ENCODE peak calls at places on chromosomes 5 and 9, in ten cellular contexts. One of them, this sample, is unnamed.

GRCh38 chr5:177507165-177507564 is 2.5 kb downstream of the DOK3 start:
- DNase-seq in COLO829: no peak
- DNase-seq in activated CD8-positive, alpha-beta T cell treated with anti-CD3 and anti-CD28 coated beads for 36 hours: no peak
- DNase-seq in GM23248: peak
- DNase-seq in stimulated activated CD4-positive, alpha-beta T cell treated with anti-CD3 and anti-CD28 coated beads, Interleukin-2, amount 100 ng/mL, for 48 hours: no peak
- DNase-seq in GM04503: no peak
- DNase-seq in Caki2: no peak
- DNase-seq in natural killer cell treated with Interleukin-12 subunit alpha and Interleukin-12 subunit beta and Interleukin-15 and Interleukin-18, amount 100 ng/mL, for 72 hours: no peak
- DNase-seq in activated T-helper 1 cell treated with anti-CD3 and anti-CD28 coated beads, Interleukin-2, amount 50 U/mL, for 16 hours: no peak
- DNase-seq in stromal cell of bone marrow: no peak
- DNase-seq in this sample: no peak

GRCh38 chr5:173567548-173567947 is 48.9 kb downstream of the BOD1 start:
- DNase-seq in COLO829: no peak
- DNase-seq in activated CD8-positive, alpha-beta T cell treated with anti-CD3 and anti-CD28 coated beads for 36 hours: no peak
- DNase-seq in GM23248: peak
- DNase-seq in stimulated activated CD4-positive, alpha-beta T cell treated with anti-CD3 and anti-CD28 coated beads, Interleukin-2, amount 100 ng/mL, for 48 hours: no peak
- DNase-seq in GM04503: no peak
- DNase-seq in Caki2: peak
- DNase-seq in natural killer cell treated with Interleukin-12 subunit alpha and Interleukin-12 subunit beta and Interleukin-15 and Interleukin-18, amount 100 ng/mL, for 72 hours: no peak
- DNase-seq in activated T-helper 1 cell treated with anti-CD3 and anti-CD28 coated beads, Interleukin-2, amount 50 U/mL, for 16 hours: no peak
- DNase-seq in stromal cell of bone marrow: peak
- DNase-seq in this sample: no peak

GRCh38 chr9:112074250-112075008 is 100.7 kb downstream of the SUSD1 start:
- DNase-seq in COLO829: peak
- DNase-seq in activated CD8-positive, alpha-beta T cell treated with anti-CD3 and anti-CD28 coated beads for 36 hours: peak
- DNase-seq in GM23248: peak
- DNase-seq in stimulated activated CD4-positive, alpha-beta T cell treated with anti-CD3 and anti-CD28 coated beads, Interleukin-2, amount 100 ng/mL, for 48 hours: peak
- DNase-seq in GM04503: peak
- DNase-seq in Caki2: peak
- DNase-seq in natural killer cell treated with Interleukin-12 subunit alpha and Interleukin-12 subunit beta and Interleukin-15 and Interleukin-18, amount 100 ng/mL, for 72 hours: peak
- DNase-seq in activated T-helper 1 cell treated with anti-CD3 and anti-CD28 coated beads, Interleukin-2, amount 50 U/mL, for 16 hours: peak
- DNase-seq in stromal cell of bone marrow: peak
- DNase-seq in this sample: peak

GRCh38 chr9:5269249-5269715 is 35.2 kb downstream of the RLN2 start:
- DNase-seq in COLO829: peak
- DNase-seq in activated CD8-positive, alpha-beta T cell treated with anti-CD3 and anti-CD28 coated beads for 36 hours: no peak
- DNase-seq in GM23248: peak
- DNase-seq in stimulated activated CD4-positive, alpha-beta T cell treated with anti-CD3 and anti-CD28 coated beads, Interleukin-2, amount 100 ng/mL, for 48 hours: no peak
- DNase-seq in GM04503: no peak
- DNase-seq in Caki2: peak
- DNase-seq in natural killer cell treated with Interleukin-12 subunit alpha and Interleukin-12 subunit beta and Interleukin-15 and Interleukin-18, amount 100 ng/mL, for 72 hours: no peak
- DNase-seq in activated T-helper 1 cell treated with anti-CD3 and anti-CD28 coated beads, Interleukin-2, amount 50 U/mL, for 16 hours: no peak
- DNase-seq in stromal cell of bone marrow: no peak
- DNase-seq in this sample: no peak

GRCh38 chr5:78621269-78621871 is 27.2 kb downstream of the LHFPL2 start:
- DNase-seq in COLO829: no peak
- DNase-seq in activated CD8-positive, alpha-beta T cell treated with anti-CD3 and anti-CD28 coated beads for 36 hours: no peak
- DNase-seq in GM23248: peak
- DNase-seq in stimulated activated CD4-positive, alpha-beta T cell treated with anti-CD3 and anti-CD28 coated beads, Interleukin-2, amount 100 ng/mL, for 48 hours: no peak
- DNase-seq in GM04503: no peak
- DNase-seq in Caki2: peak
- DNase-seq in natural killer cell treated with Interleukin-12 subunit alpha and Interleukin-12 subunit beta and Interleukin-15 and Interleukin-18, amount 100 ng/mL, for 72 hours: no peak
- DNase-seq in activated T-helper 1 cell treated with anti-CD3 and anti-CD28 coated beads, Interleukin-2, amount 50 U/mL, for 16 hours: no peak
- DNase-seq in stromal cell of bone marrow: no peak
- DNase-seq in this sample: no peak

GRCh38 chr9:131546336-131547084 is 1.2 kb downstream of the PRRT1B start:
- DNase-seq in COLO829: no peak
- DNase-seq in activated CD8-positive, alpha-beta T cell treated with anti-CD3 and anti-CD28 coated beads for 36 hours: peak
- DNase-seq in GM23248: peak
- DNase-seq in stimulated activated CD4-positive, alpha-beta T cell treated with anti-CD3 and anti-CD28 coated beads, Interleukin-2, amount 100 ng/mL, for 48 hours: no peak
- DNase-seq in GM04503: no peak
- DNase-seq in Caki2: no peak
- DNase-seq in natural killer cell treated with Interleukin-12 subunit alpha and Interleukin-12 subunit beta and Interleukin-15 and Interleukin-18, amount 100 ng/mL, for 72 hours: no peak
- DNase-seq in activated T-helper 1 cell treated with anti-CD3 and anti-CD28 coated beads, Interleukin-2, amount 50 U/mL, for 16 hours: no peak
- DNase-seq in stromal cell of bone marrow: no peak
- DNase-seq in this sample: no peak

GRCh38 chr5:106649031-106649430 is 1021.7 kb downstream of the EFNA5 start:
- DNase-seq in COLO829: peak
- DNase-seq in activated CD8-positive, alpha-beta T cell treated with anti-CD3 and anti-CD28 coated beads for 36 hours: no peak
- DNase-seq in GM23248: no peak
- DNase-seq in stimulated activated CD4-positive, alpha-beta T cell treated with anti-CD3 and anti-CD28 coated beads, Interleukin-2, amount 100 ng/mL, for 48 hours: no peak
- DNase-seq in GM04503: no peak
- DNase-seq in Caki2: no peak
- DNase-seq in natural killer cell treated with Interleukin-12 subunit alpha and Interleukin-12 subunit beta and Interleukin-15 and Interleukin-18, amount 100 ng/mL, for 72 hours: no peak
- DNase-seq in activated T-helper 1 cell treated with anti-CD3 and anti-CD28 coated beads, Interleukin-2, amount 50 U/mL, for 16 hours: no peak
- DNase-seq in stromal cell of bone marrow: no peak
- DNase-seq in this sample: no peak

GRCh38 chr9:134879664-134880483 is 736 bp upstream of the FCN2 start:
- DNase-seq in COLO829: no peak
- DNase-seq in activated CD8-positive, alpha-beta T cell treated with anti-CD3 and anti-CD28 coated beads for 36 hours: no peak
- DNase-seq in GM23248: no peak
- DNase-seq in stimulated activated CD4-positive, alpha-beta T cell treated with anti-CD3 and anti-CD28 coated beads, Interleukin-2, amount 100 ng/mL, for 48 hours: no peak
- DNase-seq in GM04503: no peak
- DNase-seq in Caki2: no peak
- DNase-seq in natural killer cell treated with Interleukin-12 subunit alpha and Interleukin-12 subunit beta and Interleukin-15 and Interleukin-18, amount 100 ng/mL, for 72 hours: no peak
- DNase-seq in activated T-helper 1 cell treated with anti-CD3 and anti-CD28 coated beads, Interleukin-2, amount 50 U/mL, for 16 hours: no peak
- DNase-seq in stromal cell of bone marrow: no peak
- DNase-seq in this sample: no peak

GRCh38 chr5:35063386-35063785 is 15.6 kb upstream of the AGXT2 start:
- DNase-seq in COLO829: no peak
- DNase-seq in activated CD8-positive, alpha-beta T cell treated with anti-CD3 and anti-CD28 coated beads for 36 hours: no peak
- DNase-seq in GM23248: peak
- DNase-seq in stimulated activated CD4-positive, alpha-beta T cell treated with anti-CD3 and anti-CD28 coated beads, Interleukin-2, amount 100 ng/mL, for 48 hours: no peak
- DNase-seq in GM04503: no peak
- DNase-seq in Caki2: no peak
- DNase-seq in natural killer cell treated with Interleukin-12 subunit alpha and Interleukin-12 subunit beta and Interleukin-15 and Interleukin-18, amount 100 ng/mL, for 72 hours: no peak
- DNase-seq in activated T-helper 1 cell treated with anti-CD3 and anti-CD28 coated beads, Interleukin-2, amount 50 U/mL, for 16 hours: no peak
- DNase-seq in stromal cell of bone marrow: no peak
- DNase-seq in this sample: no peak

GRCh38 chr9:4497855-4498254 is 7.6 kb downstream of the SLC1A1 start:
- DNase-seq in COLO829: no peak
- DNase-seq in activated CD8-positive, alpha-beta T cell treated with anti-CD3 and anti-CD28 coated beads for 36 hours: no peak
- DNase-seq in GM23248: peak
- DNase-seq in stimulated activated CD4-positive, alpha-beta T cell treated with anti-CD3 and anti-CD28 coated beads, Interleukin-2, amount 100 ng/mL, for 48 hours: no peak
- DNase-seq in GM04503: peak
- DNase-seq in Caki2: peak
- DNase-seq in natural killer cell treated with Interleukin-12 subunit alpha and Interleukin-12 subunit beta and Interleukin-15 and Interleukin-18, amount 100 ng/mL, for 72 hours: no peak
- DNase-seq in activated T-helper 1 cell treated with anti-CD3 and anti-CD28 coated beads, Interleukin-2, amount 50 U/mL, for 16 hours: no peak
- DNase-seq in stromal cell of bone marrow: peak
- DNase-seq in this sample: no peak

GRCh38 chr9:127805620-127806019 is 2.9 kb downstream of the FPGS start:
- DNase-seq in COLO829: peak
- DNase-seq in activated CD8-positive, alpha-beta T cell treated with anti-CD3 and anti-CD28 coated beads for 36 hours: peak
- DNase-seq in GM23248: peak
- DNase-seq in stimulated activated CD4-positive, alpha-beta T cell treated with anti-CD3 and anti-CD28 coated beads, Interleukin-2, amount 100 ng/mL, for 48 hours: peak
- DNase-seq in GM04503: no peak
- DNase-seq in Caki2: no peak
- DNase-seq in natural killer cell treated with Interleukin-12 subunit alpha and Interleukin-12 subunit beta and Interleukin-15 and Interleukin-18, amount 100 ng/mL, for 72 hours: peak
- DNase-seq in activated T-helper 1 cell treated with anti-CD3 and anti-CD28 coated beads, Interleukin-2, amount 50 U/mL, for 16 hours: no peak
- DNase-seq in stromal cell of bone marrow: no peak
- DNase-seq in this sample: no peak

GRCh38 chr9:95305770-95306492 is 11.6 kb downstream of the FANCC start:
- DNase-seq in COLO829: peak
- DNase-seq in activated CD8-positive, alpha-beta T cell treated with anti-CD3 and anti-CD28 coated beads for 36 hours: no peak
- DNase-seq in GM23248: peak
- DNase-seq in stimulated activated CD4-positive, alpha-beta T cell treated with anti-CD3 and anti-CD28 coated beads, Interleukin-2, amount 100 ng/mL, for 48 hours: no peak
- DNase-seq in GM04503: no peak
- DNase-seq in Caki2: no peak
- DNase-seq in natural killer cell treated with Interleukin-12 subunit alpha and Interleukin-12 subunit beta and Interleukin-15 and Interleukin-18, amount 100 ng/mL, for 72 hours: no peak
- DNase-seq in activated T-helper 1 cell treated with anti-CD3 and anti-CD28 coated beads, Interleukin-2, amount 50 U/mL, for 16 hours: no peak
- DNase-seq in stromal cell of bone marrow: no peak
- DNase-seq in this sample: no peak

GRCh38 chr9:78261403-78262001 is 25.6 kb downstream of the CEP78 start:
- DNase-seq in COLO829: peak
- DNase-seq in activated CD8-positive, alpha-beta T cell treated with anti-CD3 and anti-CD28 coated beads for 36 hours: no peak
- DNase-seq in GM23248: peak
- DNase-seq in stimulated activated CD4-positive, alpha-beta T cell treated with anti-CD3 and anti-CD28 coated beads, Interleukin-2, amount 100 ng/mL, for 48 hours: no peak
- DNase-seq in GM04503: no peak
- DNase-seq in Caki2: no peak
- DNase-seq in natural killer cell treated with Interleukin-12 subunit alpha and Interleukin-12 subunit beta and Interleukin-15 and Interleukin-18, amount 100 ng/mL, for 72 hours: no peak
- DNase-seq in activated T-helper 1 cell treated with anti-CD3 and anti-CD28 coated beads, Interleukin-2, amount 50 U/mL, for 16 hours: no peak
- DNase-seq in stromal cell of bone marrow: peak
- DNase-seq in this sample: no peak

GRCh38 chr5:5711112-5711511 is 288.6 kb downstream of the ICE1 start:
- DNase-seq in COLO829: no peak
- DNase-seq in activated CD8-positive, alpha-beta T cell treated with anti-CD3 and anti-CD28 coated beads for 36 hours: no peak
- DNase-seq in GM23248: no peak
- DNase-seq in stimulated activated CD4-positive, alpha-beta T cell treated with anti-CD3 and anti-CD28 coated beads, Interleukin-2, amount 100 ng/mL, for 48 hours: no peak
- DNase-seq in GM04503: no peak
- DNase-seq in Caki2: no peak
- DNase-seq in natural killer cell treated with Interleukin-12 subunit alpha and Interleukin-12 subunit beta and Interleukin-15 and Interleukin-18, amount 100 ng/mL, for 72 hours: no peak
- DNase-seq in activated T-helper 1 cell treated with anti-CD3 and anti-CD28 coated beads, Interleukin-2, amount 50 U/mL, for 16 hours: no peak
- DNase-seq in stromal cell of bone marrow: no peak
- DNase-seq in this sample: no peak

GRCh38 chr9:92978345-92978875 is 31.1 kb downstream of the FGD3 start:
- DNase-seq in COLO829: no peak
- DNase-seq in activated CD8-positive, alpha-beta T cell treated with anti-CD3 and anti-CD28 coated beads for 36 hours: no peak
- DNase-seq in GM23248: no peak
- DNase-seq in stimulated activated CD4-positive, alpha-beta T cell treated with anti-CD3 and anti-CD28 coated beads, Interleukin-2, amount 100 ng/mL, for 48 hours: no peak
- DNase-seq in GM04503: no peak
- DNase-seq in Caki2: no peak
- DNase-seq in natural killer cell treated with Interleukin-12 subunit alpha and Interleukin-12 subunit beta and Interleukin-15 and Interleukin-18, amount 100 ng/mL, for 72 hours: no peak
- DNase-seq in activated T-helper 1 cell treated with anti-CD3 and anti-CD28 coated beads, Interleukin-2, amount 50 U/mL, for 16 hours: no peak
- DNase-seq in stromal cell of bone marrow: no peak
- DNase-seq in this sample: no peak

GRCh38 chr5:107005653-107006052 is 665.1 kb downstream of the EFNA5 start:
- DNase-seq in COLO829: no peak
- DNase-seq in activated CD8-positive, alpha-beta T cell treated with anti-CD3 and anti-CD28 coated beads for 36 hours: no peak
- DNase-seq in GM23248: no peak
- DNase-seq in stimulated activated CD4-positive, alpha-beta T cell treated with anti-CD3 and anti-CD28 coated beads, Interleukin-2, amount 100 ng/mL, for 48 hours: no peak
- DNase-seq in GM04503: no peak
- DNase-seq in Caki2: no peak
- DNase-seq in natural killer cell treated with Interleukin-12 subunit alpha and Interleukin-12 subunit beta and Interleukin-15 and Interleukin-18, amount 100 ng/mL, for 72 hours: no peak
- DNase-seq in activated T-helper 1 cell treated with anti-CD3 and anti-CD28 coated beads, Interleukin-2, amount 50 U/mL, for 16 hours: no peak
- DNase-seq in stromal cell of bone marrow: no peak
- DNase-seq in this sample: no peak

GRCh38 chr5:122430328-122430586 is 118.2 kb downstream of the SNCAIP start:
- DNase-seq in COLO829: no peak
- DNase-seq in activated CD8-positive, alpha-beta T cell treated with anti-CD3 and anti-CD28 coated beads for 36 hours: no peak
- DNase-seq in GM23248: no peak
- DNase-seq in stimulated activated CD4-positive, alpha-beta T cell treated with anti-CD3 and anti-CD28 coated beads, Interleukin-2, amount 100 ng/mL, for 48 hours: no peak
- DNase-seq in GM04503: no peak
- DNase-seq in Caki2: no peak
- DNase-seq in natural killer cell treated with Interleukin-12 subunit alpha and Interleukin-12 subunit beta and Interleukin-15 and Interleukin-18, amount 100 ng/mL, for 72 hours: no peak
- DNase-seq in activated T-helper 1 cell treated with anti-CD3 and anti-CD28 coated beads, Interleukin-2, amount 50 U/mL, for 16 hours: no peak
- DNase-seq in stromal cell of bone marrow: no peak
- DNase-seq in this sample: no peak

GRCh38 chr9:92971121-92971520 is 23.8 kb downstream of the FGD3 start:
- DNase-seq in COLO829: no peak
- DNase-seq in activated CD8-positive, alpha-beta T cell treated with anti-CD3 and anti-CD28 coated beads for 36 hours: no peak
- DNase-seq in GM23248: no peak
- DNase-seq in stimulated activated CD4-positive, alpha-beta T cell treated with anti-CD3 and anti-CD28 coated beads, Interleukin-2, amount 100 ng/mL, for 48 hours: no peak
- DNase-seq in GM04503: no peak
- DNase-seq in Caki2: no peak
- DNase-seq in natural killer cell treated with Interleukin-12 subunit alpha and Interleukin-12 subunit beta and Interleukin-15 and Interleukin-18, amount 100 ng/mL, for 72 hours: no peak
- DNase-seq in activated T-helper 1 cell treated with anti-CD3 and anti-CD28 coated beads, Interleukin-2, amount 50 U/mL, for 16 hours: no peak
- DNase-seq in stromal cell of bone marrow: no peak
- DNase-seq in this sample: no peak

GRCh38 chr9:6106576-6107339 is 91.3 kb upstream of the RANBP6 start:
- DNase-seq in COLO829: peak
- DNase-seq in activated CD8-positive, alpha-beta T cell treated with anti-CD3 and anti-CD28 coated beads for 36 hours: no peak
- DNase-seq in GM23248: peak
- DNase-seq in stimulated activated CD4-positive, alpha-beta T cell treated with anti-CD3 and anti-CD28 coated beads, Interleukin-2, amount 100 ng/mL, for 48 hours: no peak
- DNase-seq in GM04503: peak
- DNase-seq in Caki2: peak
- DNase-seq in natural killer cell treated with Interleukin-12 subunit alpha and Interleukin-12 subunit beta and Interleukin-15 and Interleukin-18, amount 100 ng/mL, for 72 hours: no peak
- DNase-seq in activated T-helper 1 cell treated with anti-CD3 and anti-CD28 coated beads, Interleukin-2, amount 50 U/mL, for 16 hours: no peak
- DNase-seq in stromal cell of bone marrow: no peak
- DNase-seq in this sample: peak

GRCh38 chr9:130043654-130044623 is 950 bp upstream of the FNBP1 start:
- DNase-seq in COLO829: no peak
- DNase-seq in activated CD8-positive, alpha-beta T cell treated with anti-CD3 and anti-CD28 coated beads for 36 hours: no peak
- DNase-seq in GM23248: peak
- DNase-seq in stimulated activated CD4-positive, alpha-beta T cell treated with anti-CD3 and anti-CD28 coated beads, Interleukin-2, amount 100 ng/mL, for 48 hours: no peak
- DNase-seq in GM04503: no peak
- DNase-seq in Caki2: no peak
- DNase-seq in natural killer cell treated with Interleukin-12 subunit alpha and Interleukin-12 subunit beta and Interleukin-15 and Interleukin-18, amount 100 ng/mL, for 72 hours: no peak
- DNase-seq in activated T-helper 1 cell treated with anti-CD3 and anti-CD28 coated beads, Interleukin-2, amount 50 U/mL, for 16 hours: no peak
- DNase-seq in stromal cell of bone marrow: no peak
- DNase-seq in this sample: no peak

GRCh38 chr5:97297063-97297715 is 114.1 kb upstream of the RIOK2 start:
- DNase-seq in COLO829: no peak
- DNase-seq in activated CD8-positive, alpha-beta T cell treated with anti-CD3 and anti-CD28 coated beads for 36 hours: peak
- DNase-seq in GM23248: peak
- DNase-seq in stimulated activated CD4-positive, alpha-beta T cell treated with anti-CD3 and anti-CD28 coated beads, Interleukin-2, amount 100 ng/mL, for 48 hours: peak
- DNase-seq in GM04503: peak
- DNase-seq in Caki2: peak
- DNase-seq in natural killer cell treated with Interleukin-12 subunit alpha and Interleukin-12 subunit beta and Interleukin-15 and Interleukin-18, amount 100 ng/mL, for 72 hours: no peak
- DNase-seq in activated T-helper 1 cell treated with anti-CD3 and anti-CD28 coated beads, Interleukin-2, amount 50 U/mL, for 16 hours: no peak
- DNase-seq in stromal cell of bone marrow: peak
- DNase-seq in this sample: peak

GRCh38 chr5:159290741-159291140 is 27.7 kb downstream of the UBLCP1 start:
- DNase-seq in COLO829: peak
- DNase-seq in activated CD8-positive, alpha-beta T cell treated with anti-CD3 and anti-CD28 coated beads for 36 hours: no peak
- DNase-seq in GM23248: no peak
- DNase-seq in stimulated activated CD4-positive, alpha-beta T cell treated with anti-CD3 and anti-CD28 coated beads, Interleukin-2, amount 100 ng/mL, for 48 hours: no peak
- DNase-seq in GM04503: no peak
- DNase-seq in Caki2: no peak
- DNase-seq in natural killer cell treated with Interleukin-12 subunit alpha and Interleukin-12 subunit beta and Interleukin-15 and Interleukin-18, amount 100 ng/mL, for 72 hours: no peak
- DNase-seq in activated T-helper 1 cell treated with anti-CD3 and anti-CD28 coated beads, Interleukin-2, amount 50 U/mL, for 16 hours: no peak
- DNase-seq in stromal cell of bone marrow: no peak
- DNase-seq in this sample: no peak

GRCh38 chr9:93303806-93304573 is 120.1 kb downstream of the WNK2 start:
- DNase-seq in COLO829: no peak
- DNase-seq in activated CD8-positive, alpha-beta T cell treated with anti-CD3 and anti-CD28 coated beads for 36 hours: no peak
- DNase-seq in GM23248: no peak
- DNase-seq in stimulated activated CD4-positive, alpha-beta T cell treated with anti-CD3 and anti-CD28 coated beads, Interleukin-2, amount 100 ng/mL, for 48 hours: no peak
- DNase-seq in GM04503: no peak
- DNase-seq in Caki2: no peak
- DNase-seq in natural killer cell treated with Interleukin-12 subunit alpha and Interleukin-12 subunit beta and Interleukin-15 and Interleukin-18, amount 100 ng/mL, for 72 hours: no peak
- DNase-seq in activated T-helper 1 cell treated with anti-CD3 and anti-CD28 coated beads, Interleukin-2, amount 50 U/mL, for 16 hours: no peak
- DNase-seq in stromal cell of bone marrow: no peak
- DNase-seq in this sample: no peak